ENCODE peak calls at places on chromosome 1, in ten cellular contexts. A, G, C, B, H, X, V, S, L and R are unnamed samples.

GRCh38 chr1:225694151-225694603 is 41.3 kb upstream of the ENAH start:
- DNase-seq in S (no peak), H (peak; percentile 46), L (no peak), C (peak; percentile 39), B (no peak), X (peak; percentile 31), A (peak; percentile 87), G (peak; percentile 56), V (peak; percentile 43), R (peak; percentile 17)

GRCh38 chr1:192118881-192119280 is 39.4 kb upstream of the RGS18 start:
- DNase-seq in X (no peak), G (no peak), H (no peak), L (no peak), C (no peak), S (no peak), A (no peak), V (no peak), B (no peak), R (no peak)

GRCh38 chr1:157157481-157158190 is 19.4 kb upstream of the ETV3 start:
- DNase-seq in B (no peak), L (no peak), A (no peak), V (no peak), X (no peak), C (no peak), G (peak; percentile 46), H (no peak), S (no peak), R (peak; percentile 73)

GRCh38 chr1:245500546-245500945 is 345.8 kb downstream of the KIF26B start:
- DNase-seq in B (no peak), A (peak; percentile 57), G (peak; percentile 88), H (no peak), S (no peak), L (no peak), X (no peak), V (no peak), C (no peak), R (peak; percentile 96)

GRCh38 chr1:163173121-163173520 is 29.6 kb downstream of the RGS5 start:
- DNase-seq in X (no peak), A (no peak), G (peak; percentile 19), S (no peak), B (no peak), L (no peak), H (no peak), C (no peak), V (no peak), R (peak; percentile 39)

GRCh38 chr1:145884675-145885074 is 991 bp downstream of the ANKRD35 start:
- DNase-seq in L (no peak), C (no peak), G (peak; percentile 23), V (no peak), S (no peak), A (no peak), B (no peak), H (no peak), X (no peak), R (peak; percentile 88)

GRCh38 chr1:156128749-156129682 is 14.5 kb downstream of the LMNA start:
- DNase-seq in V (peak; percentile 81), H (no peak), S (no peak), G (peak; percentile 85), L (peak; percentile 12), X (no peak), C (peak; percentile 59), B (peak; percentile 80), A (no peak), R (peak; percentile 81)

GRCh38 chr1:36822648-36823047 is 211.7 kb downstream of the GRIK3 start:
- DNase-seq in C (no peak), H (no peak), B (no peak), A (no peak), X (no peak), G (no peak), V (no peak), S (no peak), L (no peak), R (no peak)

GRCh38 chr1:185438936-185439335 is 121.9 kb upstream of the IVNS1ABP start:
- DNase-seq in A (no peak), X (no peak), V (no peak), H (no peak), B (no peak), C (no peak), S (no peak), L (no peak), G (no peak), R (peak; percentile 19)

DNA sequence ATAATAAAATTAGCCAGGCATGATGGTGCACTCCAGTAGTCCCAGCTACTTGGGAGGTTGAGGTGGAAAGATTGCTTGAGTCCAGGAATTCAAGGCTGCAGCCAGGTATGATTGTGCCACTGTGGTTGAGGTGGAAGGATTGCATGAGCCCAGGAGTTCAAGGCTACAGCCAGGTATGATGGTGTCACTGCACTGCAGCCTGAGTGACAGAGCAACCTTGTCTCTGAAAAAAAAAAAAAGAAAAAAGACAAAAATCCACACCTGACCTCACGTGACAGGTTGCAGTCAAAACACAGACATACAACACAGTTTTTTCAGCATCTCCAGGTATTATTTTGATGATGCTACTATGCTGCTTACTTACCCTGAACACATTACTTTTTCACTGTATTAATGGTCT is 4.3 kb upstream of the AK2 start:
- DNase-seq in X (no peak), G (no peak), H (no peak), B (no peak), L (no peak), S (no peak), C (no peak), V (no peak), A (no peak), R (no peak)
- H3K27ac ChIP-seq in X (no peak overlapping the region), G (no peak overlapping the region), H (no peak overlapping the region), B (no peak overlapping the region), L (no peak overlapping the region), S (no peak overlapping the region), C (no peak overlapping the region), V (no peak overlapping the region), A (no peak overlapping the region), R (no peak overlapping the region)

DNA sequence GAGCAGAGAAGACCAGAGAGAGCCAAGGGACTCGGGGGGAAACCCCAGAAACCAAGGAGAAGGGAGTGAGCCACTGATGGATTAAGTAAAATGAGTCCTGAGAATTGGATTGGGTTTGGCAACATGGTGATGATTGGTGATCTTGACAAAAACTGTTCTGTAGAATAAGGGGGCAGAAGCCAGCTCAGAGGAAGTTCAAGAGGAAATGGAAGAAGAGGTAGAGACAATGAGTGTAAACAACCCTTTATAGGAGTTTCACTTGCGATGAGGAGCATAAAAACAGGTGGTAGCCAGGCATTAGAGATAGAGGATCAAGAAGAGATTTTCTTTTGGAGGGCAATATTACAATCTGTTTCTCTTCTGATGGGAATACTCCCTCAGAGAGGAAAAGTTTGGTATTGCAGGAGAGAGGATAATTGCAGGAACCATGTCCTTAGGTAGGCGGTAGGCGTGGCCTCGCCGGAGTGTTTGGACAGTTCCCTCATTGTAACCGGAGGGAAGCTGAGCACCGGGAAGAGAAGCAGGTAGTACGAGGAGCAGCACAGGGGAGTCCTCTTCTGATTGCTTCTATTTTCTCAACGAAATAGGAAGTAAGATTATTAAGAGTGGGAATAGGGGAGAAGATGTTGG is 68.4 kb upstream of the TENT5C start:
- DNase-seq in A (peak; percentile 58), V (no peak), G (no peak), L (no peak), B (no peak), S (no peak), C (peak; percentile 20), H (peak; percentile 55), X (peak; percentile 48), R (peak; percentile 13)
- H3K27ac ChIP-seq in A (no peak overlapping the region), V (no peak overlapping the region), G (no peak overlapping the region), L (no peak overlapping the region), B (no peak overlapping the region), S (no peak overlapping the region), C (no peak overlapping the region), H (no peak overlapping the region), X (no peak overlapping the region), R (no peak overlapping the region)

DNA sequence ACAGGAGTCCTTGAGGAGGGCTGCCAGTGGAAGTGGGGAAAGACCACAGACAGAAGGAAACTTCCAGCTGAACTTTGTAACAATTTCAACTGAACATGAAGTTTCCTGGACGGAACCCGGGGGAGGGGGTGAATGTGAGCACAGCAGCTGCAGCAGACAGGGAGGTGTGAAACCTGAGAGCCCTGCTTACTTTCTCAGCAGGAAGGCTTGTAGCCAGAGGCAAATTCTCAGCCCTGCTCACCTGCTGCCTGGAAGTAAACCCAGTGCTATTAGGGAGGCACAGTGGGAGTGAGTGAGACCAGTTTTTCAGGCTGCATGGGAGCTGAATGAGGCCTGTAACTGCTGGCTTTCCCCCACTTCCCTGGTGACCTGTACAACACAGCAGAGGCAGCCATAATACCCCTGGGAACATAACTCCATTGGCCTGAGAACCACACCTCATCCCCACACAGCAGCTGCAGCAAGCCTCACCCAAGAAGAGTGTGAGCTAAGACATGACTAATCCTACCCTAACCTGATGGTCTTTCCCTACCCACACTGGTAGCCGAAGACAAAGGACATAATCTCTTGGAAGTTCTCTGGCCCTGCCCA is 9.6 kb upstream of the SPRR2F start:
- DNase-seq in X (no peak), S (no peak), L (no peak), A (peak; percentile 97), C (peak; percentile 27), B (peak; percentile 76), V (no peak), H (no peak), G (no peak), R (no peak)
- H3K27ac ChIP-seq in X (no peak overlapping the region), S (no peak overlapping the region), L (no peak overlapping the region), A (peak overlapping the region; percentile 96), C (peak overlapping the region; percentile 51), B (no peak overlapping the region), V (no peak overlapping the region), H (no peak overlapping the region), G (no peak overlapping the region), R (no peak overlapping the region)

GRCh38 chr1:224054012-224054411 is 59.9 kb upstream of the FBXO28 start:
- DNase-seq in C (no peak), X (no peak), B (no peak), A (no peak), S (no peak), H (no peak), V (no peak), G (no peak), L (no peak), R (no peak)

GRCh38 chr1:224051086-224051406 is 62.9 kb upstream of the FBXO28 start:
- DNase-seq in S (no peak), L (no peak), G (no peak), X (no peak), H (no peak), A (no peak), B (no peak), C (no peak), V (no peak), R (no peak)

GRCh38 chr1:224054611-224055010 is 59.3 kb upstream of the FBXO28 start:
- DNase-seq in G (peak; percentile 38), V (no peak), S (no peak), H (no peak), A (no peak), L (no peak), C (no peak), B (no peak), X (no peak), R (peak; percentile 46)

GRCh38 chr1:224052767-224053166 is 61.1 kb upstream of the FBXO28 start:
- DNase-seq in V (no peak), L (no peak), H (no peak), S (no peak), B (no peak), A (no peak), X (no peak), G (peak; percentile 37), C (no peak), R (peak; percentile 71)

GRCh38 chr1:224053456-224053855 is 60.5 kb upstream of the FBXO28 start:
- DNase-seq in V (no peak), A (no peak), S (no peak), L (no peak), C (no peak), X (no peak), H (no peak), G (no peak), B (no peak), R (no peak)
- H3K27ac ChIP-seq in V (no peak overlapping the region), A (no peak overlapping the region), S (no peak overlapping the region), L (no peak overlapping the region), C (no peak overlapping the region), X (no peak overlapping the region), H (no peak overlapping the region), G (no peak overlapping the region), B (no peak overlapping the region), R (no peak overlapping the region)

GRCh38 chr1:233689017-233689747 is 75.3 kb downstream of the KCNK1 start:
- DNase-seq in G (no peak), H (no peak), A (no peak), C (no peak), L (no peak), X (no peak), V (no peak), S (no peak), B (no peak), R (no peak)
- H3K27ac ChIP-seq in G (no peak overlapping the region), H (peak overlapping the region; percentile 59), A (no peak overlapping the region), C (no peak overlapping the region), L (no peak overlapping the region), X (no peak overlapping the region), V (no peak overlapping the region), S (no peak overlapping the region), B (no peak overlapping the region), R (no peak overlapping the region)